ENCODE peak calls at places on chromosomes 13 and 19, in seven cellular contexts. C is cardiac muscle cell, I is adrenal gland, K is colonic mucosa, H is A549, F is fibroblast of lung, E is DND-41. Z is an unnamed sample.

GRCh38 chr19:41575998-41576397 is at the start of gene CEACAM21:
- DNase-seq in C (no peak), I (peak; percentile 47), K (peak; percentile 59), H (no peak), F (no peak), E (peak; percentile 57), Z (no peak)

GRCh38 chr19:49058592-49058991 is 1.0 kb upstream of the CGB7 start:
- DNase-seq in C (peak; percentile 32), I (no peak), K (peak; percentile 31), H (no peak), F (peak; percentile 51), E (peak; percentile 20), Z (no peak)

GRCh38 chr19:6216236-6216995 is 63.4 kb downstream of the MLLT1 start:
- DNase-seq in C (no peak), I (no peak), K (no peak), H (no peak), F (no peak), E (no peak), Z (no peak)

GRCh38 chr13:51603716-51604115 is 19.5 kb downstream of the WDFY2 start:
- DNase-seq in C (no peak), I (no peak), K (no peak), H (no peak), F (no peak), E (no peak), Z (no peak)

GRCh38 chr19:11041966-11042627 is 47.2 kb upstream of the LDLR start:
- DNase-seq in C (no peak), I (no peak), K (no peak), H (no peak), F (no peak), E (no peak), Z (no peak)

GRCh38 chr13:101211261-101211660 is 205.0 kb downstream of the NALCN start:
- DNase-seq in C (no peak), I (no peak), K (no peak), H (peak; percentile 14), F (peak; percentile 59), E (no peak), Z (no peak)

GRCh38 chr13:95530178-95530577 is 22.3 kb upstream of the CLDN10 start:
- DNase-seq in C (no peak), I (no peak), K (no peak), H (no peak), F (peak; percentile 86), E (no peak), Z (no peak)

GRCh38 chr13:59790626-59791025 is 373.1 kb downstream of the DIAPH3 start:
- DNase-seq in C (no peak), I (no peak), K (no peak), H (no peak), F (peak; percentile 67), E (no peak), Z (no peak)

GRCh38 chr13:62293081-62293480 is 877.4 kb upstream of the PCDH20 start:
- DNase-seq in C (no peak), I (no peak), K (no peak), H (no peak), F (peak; percentile 2), E (no peak), Z (no peak)

GRCh38 chr13:24284876-24285275 is 24.5 kb upstream of the C1QTNF9 start:
- DNase-seq in C (no peak), I (no peak), K (no peak), H (no peak), F (peak; percentile 4), E (no peak), Z (no peak)

GRCh38 chr13:98293570-98294142 is 116.6 kb upstream of the RNF113B start:
- DNase-seq in C (no peak), I (no peak), K (no peak), H (no peak), F (peak; percentile 64), E (no peak), Z (no peak)

DNA sequence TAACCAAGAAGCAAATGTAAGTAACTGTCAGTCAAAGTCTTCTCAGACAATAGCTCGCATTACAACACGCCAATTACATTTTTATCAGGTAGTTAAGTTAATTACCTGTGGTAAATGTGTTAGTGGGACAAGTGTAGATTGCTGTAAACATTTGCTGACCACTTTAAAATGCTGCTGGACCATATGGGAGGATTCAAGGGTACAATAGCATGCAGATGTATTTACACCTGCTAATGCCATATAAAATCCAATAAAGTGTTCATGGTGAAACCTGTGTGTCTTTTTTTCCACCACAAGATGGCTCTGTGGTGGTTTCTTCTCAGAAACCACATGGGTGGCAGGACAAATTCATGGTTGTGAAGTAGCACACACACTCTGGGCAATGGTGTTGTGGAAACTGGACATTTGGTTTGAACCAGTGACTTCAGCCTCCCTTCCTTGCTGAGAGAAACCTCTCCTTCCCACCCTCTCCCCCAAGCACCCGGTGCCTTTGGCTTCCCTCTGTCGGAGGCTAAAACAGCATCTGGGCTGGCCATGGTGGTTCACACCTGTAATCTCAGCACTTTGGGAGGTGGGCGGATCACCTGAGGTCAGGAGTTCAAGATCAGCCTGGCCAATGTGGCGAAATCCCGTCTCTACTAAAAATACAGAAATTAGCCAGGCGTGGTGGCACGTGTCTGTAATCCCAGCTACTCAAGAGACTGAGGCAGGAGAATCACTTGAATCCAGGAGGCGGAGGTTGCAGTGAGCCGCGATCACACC is 18.1 kb upstream of the GTF3A start:
- DNase-seq in C (peak; percentile 35), I (peak; percentile 31), K (peak; percentile 54), H (peak; percentile 41), F (peak; percentile 43), E (peak; percentile 43), Z (no peak)
- TF ChIP-seq CTCF in C (peak; percentile 53), I (peak; percentile 60), K (peak; percentile 52), H (peak; percentile 46), F (peak; percentile 57), E (peak; percentile 80), Z (peak; percentile 63)

GRCh38 chr19:2740314-2740656 is 468 bp upstream of the SLC39A3 start:
- DNase-seq in C (no peak), I (no peak), K (no peak), H (no peak), F (no peak), E (no peak), Z (no peak)

GRCh38 chr19:2744113-2744512 is 4.3 kb upstream of the SLC39A3 start:
- DNase-seq in C (no peak), I (no peak), K (no peak), H (no peak), F (no peak), E (no peak), Z (no peak)

GRCh38 chr19:2736550-2737190 is 3.1 kb downstream of the SLC39A3 start:
- DNase-seq in C (no peak), I (no peak), K (no peak), H (no peak), F (no peak), E (no peak), Z (no peak)

GRCh38 chr19:2743099-2743498 is 3.3 kb upstream of the SLC39A3 start:
- DNase-seq in C (no peak), I (no peak), K (no peak), H (no peak), F (no peak), E (no peak), Z (no peak)

DNA sequence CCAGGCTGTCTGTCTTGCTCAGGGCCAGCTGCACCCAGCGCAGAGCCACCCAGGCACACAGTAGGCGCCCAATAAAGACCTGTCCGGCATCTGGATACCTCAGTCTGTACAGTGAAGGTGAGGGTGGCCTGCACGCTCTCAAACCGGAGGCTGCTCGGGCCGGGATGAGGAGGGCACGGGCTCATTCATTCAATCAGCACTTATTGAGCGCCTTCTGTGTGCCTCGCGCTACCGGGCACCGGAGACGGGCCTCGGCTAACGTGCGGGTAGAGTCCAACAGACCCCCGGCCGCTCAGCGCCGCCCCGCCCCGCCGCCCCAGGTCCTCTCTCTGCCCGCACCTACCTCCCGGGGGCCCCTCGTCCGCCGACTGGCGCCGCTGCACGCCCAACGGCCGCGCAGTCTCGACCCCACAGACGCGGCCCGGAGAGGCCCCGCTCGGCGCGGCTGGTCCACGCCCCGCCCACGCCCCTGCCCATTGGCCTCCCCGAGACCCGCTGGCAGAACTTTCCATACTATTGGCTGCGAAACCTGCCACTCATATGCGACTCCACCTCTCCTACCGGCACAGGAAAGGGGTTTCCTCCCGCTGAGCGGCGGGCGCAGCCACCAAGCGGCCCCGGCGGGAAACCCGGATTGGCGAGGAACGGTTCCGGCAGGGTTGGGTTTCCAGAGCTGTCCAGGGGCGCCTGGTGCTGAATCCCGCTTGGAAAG is at the start of gene SLC39A3:
- DNase-seq in C (peak; percentile 98), I (peak; percentile 100), K (peak; percentile 100), H (peak; percentile 99), F (peak; percentile 98), E (peak; percentile 100), Z (peak; percentile 98)
- H3K27ac ChIP-seq in C (no peak within 1 kb of the TSS), I (peak within 1 kb of the TSS; percentile 79), K (peak within 1 kb of the TSS; percentile 1), H (peak within 1 kb of the TSS; percentile 96), F (peak within 1 kb of the TSS; percentile 37), E (peak within 1 kb of the TSS; percentile 69), Z (no peak within 1 kb of the TSS)

GRCh38 chr19:14339741-14340140 is 41.5 kb upstream of the ADGRE5 start:
- DNase-seq in C (no peak), I (no peak), K (no peak), H (no peak), F (no peak), E (no peak), Z (no peak)

GRCh38 chr19:14343286-14343685 is 38.0 kb upstream of the ADGRE5 start:
- DNase-seq in C (no peak), I (no peak), K (no peak), H (no peak), F (no peak), E (no peak), Z (no peak)

GRCh38 chr19:14342809-14343208 is 38.4 kb upstream of the ADGRE5 start:
- DNase-seq in C (no peak), I (no peak), K (no peak), H (no peak), F (no peak), E (no peak), Z (no peak)

GRCh38 chr19:14333101-14333871 is 48.0 kb upstream of the ADGRE5 start:
- DNase-seq in C (peak; percentile 19), I (no peak), K (peak; percentile 59), H (peak; percentile 73), F (peak; percentile 33), E (no peak), Z (no peak)

GRCh38 chr19:14337510-14337909 is 43.7 kb upstream of the ADGRE5 start:
- DNase-seq in C (no peak), I (no peak), K (peak; percentile 78), H (peak; percentile 34), F (no peak), E (peak; percentile 62), Z (no peak)
- TF ChIP-seq CTCF in C (no peak), I (no peak), K (no peak), H (no peak), F (no peak), E (no peak), Z (no peak)

DNA sequence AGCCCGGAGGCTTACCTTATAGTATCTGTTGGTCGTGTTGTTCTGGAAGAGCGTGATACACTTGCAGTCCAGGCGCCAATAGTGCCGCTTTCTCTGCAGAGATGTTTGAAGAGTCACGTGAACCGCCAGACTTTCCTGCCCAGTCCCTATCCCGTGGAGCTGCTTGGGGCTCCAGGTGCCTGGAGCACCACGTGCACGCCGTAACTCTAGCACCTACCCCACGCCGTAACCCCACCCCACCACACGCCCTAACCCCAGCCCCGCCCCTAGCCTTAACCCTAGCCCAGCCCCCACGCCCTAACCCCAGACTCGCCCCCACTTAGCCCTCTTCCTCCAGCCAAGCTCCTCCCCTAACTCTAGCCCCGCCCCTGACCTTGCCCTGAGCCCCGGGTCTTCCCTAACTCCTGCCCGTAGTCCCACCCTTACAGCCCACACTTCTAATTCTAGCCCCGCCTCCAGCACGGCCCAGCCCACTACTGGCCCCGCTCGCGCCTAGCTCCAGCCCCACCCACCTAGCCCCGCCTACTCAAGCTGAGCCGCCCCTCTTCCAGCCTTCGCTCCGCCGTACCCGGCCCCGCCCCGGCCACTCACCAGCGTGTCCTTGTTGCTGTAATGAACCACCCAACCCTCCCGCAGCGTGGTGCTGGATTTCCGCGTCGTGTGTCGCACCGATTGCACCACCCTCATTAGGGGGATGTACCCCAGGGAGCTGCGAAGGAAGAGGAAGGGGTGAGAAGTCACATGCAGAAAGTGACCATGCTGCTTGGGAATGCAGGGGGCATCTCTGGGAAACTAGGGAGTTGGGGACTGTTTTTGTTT is 19.6 kb downstream of the PRKD2 start:
- DNase-seq in C (peak; percentile 96), I (peak; percentile 91), K (peak; percentile 97), H (peak; percentile 82), F (peak; percentile 56), E (peak; percentile 58), Z (no peak)
- H3K27ac ChIP-seq in C (no peak overlapping the region), I (no peak overlapping the region), K (no peak overlapping the region), H (peak overlapping the region; percentile 39), F (no peak overlapping the region), E (no peak overlapping the region), Z (no peak overlapping the region)

Z was measured in AG04450.